ENCODE peak calls at places on chromosomes 2 and 18, in ten cellular contexts. R is DMS153; W is amygdala; X is effector CD4-positive, alpha-beta T cell; Y is activated CD4-positive, alpha-beta T cell treated with anti-CD3 and anti-CD28 coated beads for 4 hours; F is GM12865; D is fibroblast of lung; I is progenitor cell of endocrine pancreas; B is amniotic epithelial cell; V is non-pigmented ciliary epithelial cell. Q is an unnamed sample.

GRCh38 chr2:114039681-114040080 is 149.8 kb downstream of the ACTR3 start:
- DNase-seq in R (no peak), W (no peak), X (no peak), Y (no peak), F (no peak), D (no peak), I (no peak), B (no peak), V (no peak), Q (no peak)

GRCh38 chr2:120862254-120863172 is 126.8 kb downstream of the GLI2 start:
- DNase-seq in R (no peak), W (no peak), X (no peak), Y (no peak), F (no peak), D (no peak), I (no peak), B (peak), V (no peak), Q (no peak)

GRCh38 chr2:48346124-48346536 is 183.8 kb upstream of the STON1 start:
- DNase-seq in R (no peak), W (no peak), X (no peak), Y (no peak), F (no peak), D (peak), I (no peak), B (peak), V (peak), Q (no peak)

GRCh38 chr2:201470821-201471731 is 19.5 kb downstream of the STRADB start:
- DNase-seq in R (no peak), W (no peak), X (no peak), Y (no peak), F (no peak), D (peak), I (no peak), B (no peak), V (no peak), Q (no peak)

GRCh38 chr2:47339745-47340541 is 63.0 kb upstream of the MSH2 start:
- DNase-seq in R (peak), W (no peak), X (no peak), Y (no peak), F (no peak), D (no peak), I (no peak), B (peak), V (no peak), Q (no peak)

GRCh38 chr2:46276652-46277051 is 20.6 kb upstream of the EPAS1 start:
- DNase-seq in R (peak), W (no peak), X (no peak), Y (no peak), F (no peak), D (no peak), I (no peak), B (peak), V (no peak), Q (no peak)

GRCh38 chr18:28736951-28737350 is 560.0 kb upstream of the CDH2 start:
- DNase-seq in R (no peak), W (no peak), X (no peak), Y (no peak), F (no peak), D (no peak), I (no peak), B (no peak), V (no peak), Q (no peak)

GRCh38 chr2:36516136-36516870 is 81.7 kb downstream of the FEZ2 start:
- DNase-seq in R (no peak), W (no peak), X (no peak), Y (no peak), F (no peak), D (peak), I (no peak), B (peak), V (no peak), Q (no peak)

GRCh38 chr2:112880081-112880531 is 30.9 kb upstream of the IL37 start:
- DNase-seq in R (no peak), W (no peak), X (no peak), Y (no peak), F (peak), D (peak), I (no peak), B (peak), V (peak), Q (no peak)

GRCh38 chr2:48715042-48715899 is 40.3 kb downstream of the LHCGR start:
- DNase-seq in R (peak), W (no peak), X (no peak), Y (no peak), F (no peak), D (peak), I (no peak), B (peak), V (no peak), Q (no peak)

GRCh38 chr18:48831802-48832201 is 119.0 kb downstream of the SMAD7 start:
- DNase-seq in R (no peak), W (no peak), X (no peak), Y (no peak), F (no peak), D (no peak), I (no peak), B (no peak), V (no peak), Q (no peak)

GRCh38 chr2:157875720-157876065 is 437 bp downstream of the ACVR1 start:
- DNase-seq in R (no peak), W (no peak), X (peak), Y (no peak), F (no peak), D (no peak), I (peak), B (peak), V (no peak), Q (peak)

GRCh38 chr2:99066075-99066557 is 75.4 kb upstream of the C2orf15 start:
- DNase-seq in R (peak), W (no peak), X (no peak), Y (peak), F (peak), D (peak), I (no peak), B (peak), V (no peak), Q (no peak)

GRCh38 chr18:51195086-51195601 is 2.3 kb downstream of the MEX3C start:
- DNase-seq in R (no peak), W (no peak), X (no peak), Y (no peak), F (no peak), D (peak), I (no peak), B (peak), V (no peak), Q (no peak)

GRCh38 chr2:67476808-67477790 is 80.0 kb downstream of the ETAA1 start:
- DNase-seq in R (peak), W (no peak), X (no peak), Y (no peak), F (peak), D (peak), I (no peak), B (peak), V (peak), Q (no peak)

GRCh38 chr2:45860136-45861106 is 208.9 kb downstream of the PRKCE start:
- DNase-seq in R (no peak), W (peak), X (no peak), Y (peak), F (peak), D (peak), I (no peak), B (peak), V (no peak), Q (no peak)

GRCh38 chr2:18662689-18663088 is 73.3 kb upstream of the NT5C1B start:
- DNase-seq in R (peak), W (no peak), X (no peak), Y (no peak), F (no peak), D (no peak), I (no peak), B (no peak), V (no peak), Q (no peak)

GRCh38 chr2:217610411-217610814 is 392.4 kb downstream of the TNS1 start:
- DNase-seq in R (peak), W (no peak), X (peak), Y (peak), F (peak), D (no peak), I (no peak), B (no peak), V (no peak), Q (peak)

GRCh38 chr18:32730620-32731021 is 42.2 kb downstream of the KLHL14 start:
- DNase-seq in R (peak), W (no peak), X (no peak), Y (no peak), F (peak), D (no peak), I (no peak), B (no peak), V (no peak), Q (no peak)

GRCh38 chr2:39228413-39229209 is 15.2 kb downstream of the CDKL4 start:
- DNase-seq in R (no peak), W (no peak), X (no peak), Y (peak), F (peak), D (no peak), I (no peak), B (no peak), V (no peak), Q (no peak)

GRCh38 chr2:27313882-27314645 is 5.8 kb upstream of the UCN start:
- DNase-seq in R (no peak), W (no peak), X (no peak), Y (no peak), F (no peak), D (no peak), I (no peak), B (no peak), V (no peak), Q (no peak)

GRCh38 chr18:30743033-30743432 is 299.5 kb downstream of the DSC3 start:
- DNase-seq in R (no peak), W (no peak), X (no peak), Y (no peak), F (no peak), D (no peak), I (no peak), B (no peak), V (no peak), Q (no peak)

GRCh38 chr2:25586726-25587144 is 86.6 kb downstream of the DTNB start:
- DNase-seq in R (no peak), W (no peak), X (no peak), Y (no peak), F (peak), D (no peak), I (no peak), B (peak), V (no peak), Q (no peak)

GRCh38 chr2:55161295-55162210 is 70.5 kb downstream of the CLHC1 start:
- DNase-seq in R (no peak), W (no peak), X (no peak), Y (no peak), F (no peak), D (no peak), I (no peak), B (no peak), V (no peak), Q (no peak)

GRCh38 chr2:160647967-160648685 is 154.5 kb upstream of the RBMS1 start:
- DNase-seq in R (peak), W (no peak), X (no peak), Y (no peak), F (no peak), D (no peak), I (no peak), B (no peak), V (no peak), Q (no peak)

GRCh38 chr2:3492951-3493609 is 26.3 kb downstream of the ADI1 start:
- DNase-seq in R (no peak), W (no peak), X (no peak), Y (no peak), F (no peak), D (peak), I (no peak), B (peak), V (peak), Q (no peak)

GRCh38 chr2:174729797-174730529 is 34.3 kb downstream of the CHRNA1 start:
- DNase-seq in R (peak), W (no peak), X (peak), Y (no peak), F (no peak), D (no peak), I (no peak), B (peak), V (no peak), Q (peak)

GRCh38 chr2:239035361-239035814 is 187.5 kb downstream of the TWIST2 start:
- DNase-seq in R (peak), W (no peak), X (peak), Y (peak), F (peak), D (no peak), I (peak), B (no peak), V (no peak), Q (peak)

GRCh38 chr2:100484390-100484789 is 14.1 kb downstream of the NMS start:
- DNase-seq in R (peak), W (no peak), X (no peak), Y (no peak), F (no peak), D (no peak), I (no peak), B (no peak), V (no peak), Q (no peak)

GRCh38 chr18:3508576-3509559 is 58.9 kb downstream of the TGIF1 start:
- DNase-seq in R (no peak), W (no peak), X (no peak), Y (no peak), F (no peak), D (peak), I (no peak), B (peak), V (no peak), Q (no peak)

GRCh38 chr2:198054299-198054698 is 249.9 kb downstream of the PLCL1 start:
- DNase-seq in R (no peak), W (no peak), X (peak), Y (peak), F (peak), D (peak), I (no peak), B (peak), V (peak), Q (no peak)

GRCh38 chr2:203790134-203790533 is 77.4 kb upstream of the CTLA4 start:
- DNase-seq in R (no peak), W (no peak), X (no peak), Y (no peak), F (no peak), D (no peak), I (no peak), B (peak), V (no peak), Q (no peak)

GRCh38 chr2:193334401-193334800 is 1139.7 kb upstream of the TMEFF2 start:
- DNase-seq in R (no peak), W (no peak), X (no peak), Y (no peak), F (no peak), D (no peak), I (no peak), B (no peak), V (no peak), Q (no peak)

GRCh38 chr2:189347540-189347939 is 93.7 kb upstream of the WDR75 start:
- DNase-seq in R (no peak), W (no peak), X (no peak), Y (peak), F (peak), D (peak), I (no peak), B (peak), V (peak), Q (peak)

GRCh38 chr2:100722125-100722524 is 97.8 kb upstream of the NPAS2 start:
- DNase-seq in R (no peak), W (no peak), X (no peak), Y (no peak), F (no peak), D (no peak), I (no peak), B (no peak), V (no peak), Q (no peak)

GRCh38 chr2:144376926-144377325 is 143.0 kb downstream of the ZEB2 start:
- DNase-seq in R (no peak), W (no peak), X (no peak), Y (no peak), F (no peak), D (no peak), I (no peak), B (no peak), V (no peak), Q (no peak)

GRCh38 chr2:109375131-109375561 is 238.6 kb downstream of the SEPTIN10 start:
- DNase-seq in R (no peak), W (no peak), X (no peak), Y (no peak), F (no peak), D (no peak), I (no peak), B (no peak), V (no peak), Q (no peak)

GRCh38 chr2:180715044-180715443 is 265.4 kb upstream of the UBE2E3 start:
- DNase-seq in R (peak), W (no peak), X (no peak), Y (no peak), F (no peak), D (no peak), I (no peak), B (no peak), V (no peak), Q (no peak)

Q was measured in CD8-positive, alpha-beta memory T cell.